ENCODE peak calls at places on chromosomes 16 and 17, in four cellular contexts. E is GM12878, U is IMR-90, W is K562. H is an unnamed sample.

GRCh38 chr17:5049314-5049819 is 14.1 kb upstream of the SLC52A1 start:
- DNase-seq in E (peak; percentile 23), U (no peak), W (no peak), H (no peak)

GRCh38 chr16:11781773-11782172 is 15.3 kb downstream of the ZC3H7A start:
- DNase-seq in W (no peak), U (no peak), E (peak; percentile 51), H (no peak)

GRCh38 chr17:82963104-82963950 is 116.1 kb upstream of the METRNL start:
- DNase-seq in E (no peak), W (no peak), U (peak; percentile 77), H (no peak)

GRCh38 chr17:82314721-82315605 is 2.4 kb downstream of the CD7 start:
- DNase-seq in U (no peak), E (no peak), W (no peak), H (no peak)

GRCh38 chr17:57986841-57987581 is 1.0 kb downstream of the VEZF1 start:
- DNase-seq in W (peak; percentile 55), E (no peak), U (peak; percentile 91), H (peak; percentile 63)

GRCh38 chr16:65012357-65012756 is 109.5 kb downstream of the CDH11 start:
- DNase-seq in W (no peak), U (peak; percentile 83), E (no peak), H (no peak)

GRCh38 chr16:6081320-6081976 is 983.9 kb upstream of the EEF2KMT start:
- DNase-seq in W (peak; percentile 57), E (no peak), U (no peak), H (peak; percentile 7)

GRCh38 chr16:12899529-12900168 is 1.7 kb upstream of the SHISA9 start:
- DNase-seq in W (no peak), U (no peak), E (no peak), H (no peak)

GRCh38 chr16:89422905-89423630 is 67.3 kb downstream of the ANKRD11 start:
- DNase-seq in W (no peak), U (peak; percentile 79), E (peak; percentile 72), H (no peak)

GRCh38 chr16:67227567-67227921 is 614 bp downstream of the TMEM208 start:
- DNase-seq in U (no peak), E (no peak), W (no peak), H (no peak)

GRCh38 chr17:51275381-51275780 is 15.0 kb downstream of the UTP18 start:
- DNase-seq in E (no peak), U (peak; percentile 86), W (no peak), H (no peak)
- TF ChIP-seq ELK1 in E (no peak), U (no peak), W (no peak), H (no peak)

GRCh38 chr17:29004081-29004692 is 1.6 kb downstream of the SEZ6 start:
- DNase-seq in W (no peak), E (no peak), U (peak; percentile 33), H (no peak)

GRCh38 chr17:29005562-29005887 is 308 bp downstream of the SEZ6 start:
- DNase-seq in U (no peak), E (no peak), W (no peak), H (no peak)

GRCh38 chr17:29007456-29008455 is 1.9 kb upstream of the SEZ6 start:
- DNase-seq in E (no peak), W (no peak), U (peak; percentile 7), H (peak; percentile 97)

GRCh38 chr17:29008591-29008990 is 2.8 kb upstream of the SEZ6 start:
- DNase-seq in U (no peak), W (no peak), E (no peak), H (no peak)

DNA sequence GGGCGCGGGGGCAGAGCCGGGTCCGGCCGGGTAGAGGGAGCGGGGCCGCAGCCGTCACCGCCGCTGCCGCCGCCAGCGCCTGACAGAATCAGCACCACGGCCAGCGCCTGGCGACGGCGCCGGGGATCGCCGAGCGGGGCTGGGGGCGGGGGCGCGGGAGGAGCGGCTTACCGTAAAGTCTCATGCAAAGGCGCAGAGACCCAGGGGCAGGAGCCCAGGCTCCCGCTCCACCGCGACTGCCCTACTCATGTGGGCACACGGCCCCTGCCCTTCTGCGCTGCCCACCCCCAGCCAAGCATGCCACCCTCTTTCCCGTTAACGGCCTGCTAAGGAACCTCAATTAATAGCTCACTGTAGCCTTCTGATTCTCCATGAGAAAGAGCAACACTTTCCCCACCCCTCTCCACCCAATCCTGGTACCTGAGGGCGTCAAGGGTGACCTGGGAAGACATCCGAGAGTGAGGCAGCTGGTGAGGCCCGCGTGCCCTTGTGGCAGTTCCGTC is at the start of gene SEZ6:
- DNase-seq in W (peak; percentile 77), E (no peak), U (peak; percentile 48), H (peak; percentile 79)
- TF ChIP-seq ELK1 in W (no peak), E (no peak), U (no peak), H (no peak)

GRCh38 chr17:39757931-39758873 is 20.5 kb downstream of the GRB7 start:
- DNase-seq in E (peak; percentile 90), U (no peak), W (no peak), H (no peak)
- TF ChIP-seq ELK1 in E (no peak), U (no peak), W (no peak), H (no peak)

DNA sequence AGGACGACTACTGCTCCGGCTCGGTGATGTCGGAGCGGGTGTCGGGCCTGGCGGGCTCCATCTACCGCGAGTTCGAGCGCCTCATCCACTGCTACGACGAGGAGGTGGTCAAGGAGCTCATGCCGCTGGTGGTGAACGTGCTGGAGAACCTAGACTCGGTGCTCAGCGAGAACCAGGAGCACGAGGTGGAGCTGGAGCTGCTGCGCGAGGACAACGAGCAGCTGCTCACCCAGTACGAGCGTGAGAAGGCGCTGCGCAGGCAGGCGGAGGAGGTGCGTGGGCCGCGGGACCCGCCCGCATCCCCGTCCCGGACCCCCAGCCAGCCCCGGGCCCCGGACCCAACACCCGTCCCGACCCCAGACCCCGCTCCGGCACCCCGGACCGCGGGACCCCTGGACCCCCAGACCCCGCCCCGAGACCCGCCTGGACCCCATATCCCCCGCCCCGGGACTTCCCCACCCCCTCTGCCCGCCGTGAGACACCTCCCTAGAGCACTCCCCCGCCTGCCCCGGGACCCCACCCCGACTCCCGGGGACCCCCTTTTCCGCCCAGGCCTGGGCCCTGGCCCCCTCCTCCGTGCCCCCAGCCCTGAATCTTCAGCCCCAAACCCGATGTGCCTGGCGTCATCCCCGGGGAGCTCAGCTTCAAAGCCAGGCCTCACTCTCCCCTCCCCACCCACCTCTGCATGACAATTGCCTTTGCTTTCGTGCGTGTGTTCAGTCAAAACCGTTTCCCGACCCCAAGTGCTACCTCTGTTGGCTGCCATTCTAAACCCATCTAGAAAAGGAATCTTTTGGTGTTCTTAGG is 594 bp downstream of the MAPK8IP3 start:
- DNase-seq in U (peak; percentile 36), E (no peak), W (peak; percentile 58), H (no peak)
- TF ChIP-seq ELK1 in U (no peak), E (no peak), W (no peak), H (no peak)

GRCh38 chr17:37358098-37358829 is 17.5 kb upstream of the C17orf78 start:
- DNase-seq in E (no peak), W (peak; percentile 80), U (peak; percentile 44), H (peak; percentile 64)
- TF ChIP-seq ELK1 in E (no peak), W (no peak), U (no peak), H (no peak)

DNA sequence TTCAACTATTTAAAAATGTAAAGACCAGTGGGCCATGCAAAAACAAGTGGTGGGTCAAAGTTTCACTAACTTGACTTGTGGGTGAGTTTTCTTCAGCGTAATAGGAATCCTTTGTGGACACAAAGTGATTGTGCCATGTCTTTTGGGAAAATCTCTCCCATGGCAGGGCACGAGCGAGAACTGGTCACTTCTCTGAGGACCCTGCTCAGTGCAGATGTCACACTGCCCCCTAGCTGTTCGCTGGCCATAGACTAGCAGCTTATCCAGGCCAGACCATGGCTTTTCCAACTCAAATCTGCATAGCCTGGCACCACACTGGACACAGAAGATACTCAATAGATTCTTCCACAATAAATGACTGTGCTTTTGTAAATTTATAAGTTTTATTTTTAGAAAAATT is 306.0 kb upstream of the CCL2 start:
- DNase-seq in U (no peak), W (peak; percentile 81), E (no peak), H (no peak)
- TF ChIP-seq ELK1 in U (no peak), W (no peak), E (no peak), H (no peak)

GRCh38 chr17:36529121-36529520 is 5.5 kb downstream of the MYO19 start:
- DNase-seq in W (peak; percentile 58), U (peak; percentile 75), E (no peak), H (peak; percentile 33)

GRCh38 chr17:36534117-36534880 is at the start of gene MYO19:
- DNase-seq in U (peak; percentile 44), E (peak; percentile 24), W (peak; percentile 90), H (peak; percentile 93)

GRCh38 chr17:36535669-36536081 is 888 bp downstream of the PIGW start:
- DNase-seq in U (no peak), E (no peak), W (no peak), H (no peak)

GRCh38 chr17:36532435-36532975 is 2.2 kb downstream of the MYO19 start:
- DNase-seq in U (no peak), W (no peak), E (no peak), H (no peak)

DNA sequence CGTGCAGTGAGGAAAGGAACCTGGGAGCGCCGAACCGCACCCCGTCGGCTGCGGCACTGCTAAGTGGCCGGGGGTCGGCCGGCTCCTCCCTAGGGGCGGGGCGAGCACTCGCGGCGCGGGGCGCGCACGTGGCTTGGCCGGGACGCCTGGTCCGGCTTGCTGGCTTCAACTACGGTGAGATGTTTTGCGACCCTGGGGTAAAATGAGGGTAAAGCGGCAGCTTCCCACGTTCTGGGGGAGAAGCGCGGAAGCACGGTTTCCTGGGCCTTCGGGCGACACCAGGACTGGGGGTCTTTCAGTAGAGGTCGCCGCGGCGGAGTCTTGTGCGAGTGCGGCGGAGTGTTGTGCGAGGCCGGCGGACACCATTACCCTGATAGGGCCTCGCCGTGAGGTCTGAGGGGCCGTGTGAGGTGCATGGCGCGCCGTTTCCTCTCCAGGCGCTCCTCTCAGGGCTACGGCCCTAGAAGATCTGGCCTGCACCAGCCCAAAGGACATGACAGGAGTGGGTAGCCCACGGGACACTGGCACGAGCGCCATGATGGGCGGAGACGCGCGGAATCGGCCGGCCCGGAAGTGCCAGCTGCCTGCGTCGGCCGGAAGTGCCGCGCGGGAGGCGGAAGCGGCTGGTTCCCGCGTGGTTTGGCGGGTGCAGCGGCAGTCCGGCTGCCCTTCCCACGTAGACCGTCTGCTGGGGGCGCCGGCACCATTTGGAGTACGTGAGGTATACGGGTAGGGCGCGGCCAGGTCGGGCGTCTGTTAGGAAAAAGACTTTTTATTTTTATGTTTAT is at the start of gene PIGW:
- DNase-seq in W (peak; percentile 96), E (peak; percentile 66), U (peak; percentile 85), H (peak; percentile 91)
- TF ChIP-seq ELK1 in W (no peak), E (peak; percentile 97), U (no peak), H (peak; percentile 79)

GRCh38 chr17:64377769-64378282 is 12.8 kb downstream of the PECAM1 start:
- DNase-seq in U (peak; percentile 60), E (no peak), W (no peak), H (no peak)
- TF ChIP-seq ELK1 in U (no peak), E (no peak), W (no peak), H (no peak)

H was measured in A549.